ENCODE peak calls at places on chromosomes 12 and 14, in nine cellular contexts. Z, P, H, R, J, I, S, W and Q are unnamed samples.

GRCh38 chr14:63308723-63309317 is 9.9 kb downstream of the GPHB5 start:
- DNase-seq in S (peak; percentile 44), I (no peak), R (no peak), Z (no peak), P (peak; percentile 14), W (peak; percentile 47), J (no peak), H (no peak), Q (no peak)

GRCh38 chr12:29674463-29674862 is 109.3 kb downstream of the TMTC1 start:
- DNase-seq in W (no peak), S (no peak), Z (no peak), P (no peak), J (no peak), I (no peak), R (no peak), H (no peak), Q (no peak)

GRCh38 chr12:67161322-67161918 is 107.7 kb upstream of the CAND1 start:
- DNase-seq in J (peak; percentile 4), R (peak; percentile 13), I (no peak), P (peak; percentile 48), W (peak; percentile 48), Z (peak; percentile 3), H (peak; percentile 1), S (peak; percentile 52), Q (peak; percentile 3)

GRCh38 chr12:104930388-104931326 is 27.4 kb downstream of the SLC41A2 start:
- DNase-seq in R (no peak), S (peak; percentile 77), J (no peak), I (no peak), P (no peak), Z (no peak), W (peak; percentile 86), H (no peak), Q (no peak)

GRCh38 chr12:123035841-123036240 is 55.4 kb downstream of the ARL6IP4 start:
- DNase-seq in I (no peak), S (no peak), Z (no peak), P (no peak), H (no peak), J (no peak), W (no peak), R (no peak), Q (no peak)

GRCh38 chr12:94971923-94972322 is 31.6 kb downstream of the NDUFA12 start:
- DNase-seq in R (no peak), P (no peak), Z (no peak), S (no peak), I (no peak), W (no peak), J (no peak), H (no peak), Q (no peak)

GRCh38 chr12:65205886-65206285 is 36.5 kb downstream of the LEMD3 start:
- DNase-seq in Z (no peak), P (no peak), W (no peak), I (no peak), R (no peak), S (no peak), H (no peak), J (no peak), Q (no peak)

GRCh38 chr14:58701156-58701555 is 63.4 kb downstream of the DACT1 start:
- DNase-seq in H (no peak), S (no peak), W (no peak), P (no peak), Z (no peak), I (no peak), J (no peak), R (no peak), Q (no peak)

GRCh38 chr12:52525661-52526499 is 5.7 kb upstream of the KRT5 start:
- DNase-seq in J (no peak), H (no peak), I (no peak), P (no peak), Z (no peak), S (no peak), W (no peak), R (no peak), Q (no peak)

GRCh38 chr12:70031046-70031445 is 206.0 kb downstream of the MYRFL start:
- DNase-seq in I (no peak), S (peak; percentile 81), H (no peak), P (no peak), Z (no peak), J (no peak), R (peak; percentile 22), W (no peak), Q (no peak)

GRCh38 chr14:70330596-70330995 is 28.9 kb downstream of the COX16 start:
- DNase-seq in Z (no peak), P (no peak), H (no peak), R (no peak), I (no peak), W (no peak), S (no peak), J (no peak), Q (no peak)

GRCh38 chr12:63086149-63086915 is 64.7 kb downstream of the AVPR1A start:
- DNase-seq in P (no peak), J (no peak), W (no peak), I (no peak), H (no peak), S (no peak), Z (no peak), R (no peak), Q (no peak)

GRCh38 chr12:2745655-2746054 is 49.1 kb upstream of the FKBP4 start:
- DNase-seq in P (no peak), S (no peak), Z (no peak), H (no peak), R (no peak), J (no peak), I (no peak), W (no peak), Q (no peak)

GRCh38 chr14:51478241-51478640 is 173.5 kb upstream of the FRMD6 start:
- DNase-seq in P (no peak), R (no peak), S (no peak), H (no peak), I (no peak), W (no peak), Z (no peak), J (peak; percentile 36), Q (no peak)

GRCh38 chr14:61603736-61604135 is 91.6 kb upstream of the HIF1A start:
- DNase-seq in H (no peak), P (no peak), I (no peak), S (no peak), Z (no peak), R (no peak), J (no peak), W (no peak), Q (no peak)

GRCh38 chr12:56979628-56980027 is 22.2 kb upstream of the RDH16 start:
- DNase-seq in S (peak; percentile 36), R (no peak), J (no peak), Z (no peak), W (no peak), H (no peak), P (no peak), I (no peak), Q (no peak)

GRCh38 chr12:18443768-18444437 is 182.6 kb downstream of the PIK3C2G start:
- DNase-seq in Z (no peak), R (no peak), H (no peak), J (no peak), I (no peak), W (peak; percentile 42), P (no peak), S (peak; percentile 59), Q (no peak)

GRCh38 chr12:51320695-51321320 is 3.2 kb downstream of the BIN2 start:
- DNase-seq in Z (no peak), S (no peak), P (peak; percentile 70), W (no peak), J (no peak), R (no peak), I (no peak), H (peak; percentile 46), Q (no peak)

GRCh38 chr12:19739195-19739776 is 300.0 kb downstream of the AEBP2 start:
- DNase-seq in H (peak; percentile 6), I (peak; percentile 42), Z (no peak), J (peak; percentile 52), R (peak; percentile 33), S (peak; percentile 64), W (peak; percentile 62), P (peak; percentile 29), Q (no peak)

GRCh38 chr12:78229491-78230209 is 399.0 kb downstream of the NAV3 start:
- DNase-seq in I (no peak), S (peak; percentile 79), P (peak; percentile 29), R (peak; percentile 21), Z (no peak), H (no peak), W (peak; percentile 72), J (no peak), Q (no peak)

GRCh38 chr12:30999723-31000122 is 73.2 kb downstream of the TSPAN11 start:
- DNase-seq in I (no peak), J (no peak), Z (no peak), R (no peak), H (no peak), W (no peak), P (no peak), S (no peak), Q (no peak)

GRCh38 chr12:52907092-52907810 is 2.4 kb upstream of the KRT8 start:
- DNase-seq in W (no peak), I (no peak), P (no peak), J (no peak), Z (no peak), H (no peak), S (peak; percentile 81), R (peak; percentile 69), Q (no peak)

GRCh38 chr12:43812042-43812441 is 5.9 kb upstream of the TWF1 start:
- DNase-seq in Z (no peak), H (no peak), S (peak; percentile 65), I (no peak), W (no peak), J (no peak), R (no peak), P (no peak), Q (no peak)

GRCh38 chr14:104366931-104367810 is 212.4 kb upstream of the C14orf180 start:
- DNase-seq in S (no peak), I (no peak), W (no peak), J (no peak), P (no peak), R (no peak), H (no peak), Z (no peak), Q (no peak)

GRCh38 chr12:116882742-116883141 is 1.5 kb upstream of the HRK start:
- DNase-seq in I (no peak), S (peak; percentile 34), H (no peak), W (peak; percentile 70), R (no peak), J (peak; percentile 67), P (no peak), Z (no peak), Q (no peak)

GRCh38 chr14:55579724-55580400 is at the start of gene KTN1:
- DNase-seq in P (peak; percentile 84), R (peak; percentile 71), J (peak; percentile 80), I (peak; percentile 84), S (peak; percentile 92), W (peak; percentile 86), Z (peak; percentile 87), H (peak; percentile 81), Q (peak; percentile 80)

GRCh38 chr12:110015132-110015531 is 15.9 kb downstream of the ANKRD13A start:
- DNase-seq in S (no peak), R (no peak), J (no peak), H (peak; percentile 41), P (no peak), Z (no peak), W (no peak), I (peak; percentile 8), Q (no peak)

GRCh38 chr14:100915582-100915981 is 12.1 kb upstream of the RTL1 start:
- DNase-seq in I (no peak), H (no peak), J (no peak), P (no peak), R (no peak), S (no peak), Z (no peak), W (no peak), Q (no peak)

GRCh38 chr14:45085004-45085403 is 1.1 kb downstream of the PRPF39 start:
- DNase-seq in Z (no peak), W (peak; percentile 27), R (no peak), P (no peak), H (no peak), S (peak; percentile 15), I (no peak), J (no peak), Q (no peak)